ENCODE peak calls at places on chromosome 17, in four cellular contexts. H is HEK293T, T is HepG2, R is GM12878. I is an unnamed sample.

GRCh38 chr17:56571456-56571855 is 22.0 kb upstream of the NOG start:
- DNase-seq in T (no peak), R (no peak), H (no peak), I (no peak)

GRCh38 chr17:73474370-73474988 is 162.7 kb upstream of the CDC42EP4 start:
- DNase-seq in H (peak; percentile 46), R (no peak), T (peak; percentile 9), I (peak; percentile 81)

GRCh38 chr17:288802-289356 is 63.7 kb downstream of the RPH3AL start:
- DNase-seq in R (no peak), H (no peak), T (no peak), I (no peak)

GRCh38 chr17:40363480-40363838 is 1.1 kb downstream of the GJD3 start:
- DNase-seq in T (no peak), H (no peak), R (no peak), I (no peak)

GRCh38 chr17:18967806-18968744 is 16.1 kb downstream of the SLC5A10 start:
- DNase-seq in H (no peak), T (no peak), R (no peak), I (peak; percentile 40)

GRCh38 chr17:71444011-71444574 is 676.7 kb upstream of the SOX9 start:
- DNase-seq in T (no peak), R (no peak), H (no peak), I (no peak)

GRCh38 chr17:40062347-40063033 is at the start of gene THRA:
- DNase-seq in H (peak; percentile 71), T (no peak), R (no peak), I (peak; percentile 80)

GRCh38 chr17:65225061-65225460 is 87.9 kb downstream of the RGS9 start:
- DNase-seq in T (no peak), R (no peak), H (no peak), I (no peak)

GRCh38 chr17:72613411-72614292 is 478.8 kb downstream of the SLC39A11 start:
- DNase-seq in R (no peak), H (no peak), T (no peak), I (no peak)

GRCh38 chr17:31596382-31597323 is 205.2 kb downstream of the RAB11FIP4 start:
- DNase-seq in T (peak; percentile 44), H (no peak), R (peak; percentile 70), I (no peak)

GRCh38 chr17:80419255-80419654 is 4.3 kb downstream of the ENDOV start:
- DNase-seq in R (no peak), H (no peak), T (no peak), I (no peak)

GRCh38 chr17:5584971-5585794 is 874 bp upstream of the NLRP1 start:
- DNase-seq in H (no peak), T (no peak), R (no peak), I (no peak)

GRCh38 chr17:31355935-31356334 is 34.5 kb upstream of the EVI2A start:
- DNase-seq in T (no peak), H (no peak), R (no peak), I (no peak)

GRCh38 chr17:17793378-17794214 is 43.2 kb downstream of the SREBF1 start:
- DNase-seq in H (no peak), R (no peak), T (no peak), I (no peak)

GRCh38 chr17:38883592-38884526 is 14.0 kb downstream of the LASP1 start:
- DNase-seq in T (no peak), H (no peak), R (no peak), I (no peak)

GRCh38 chr17:74360993-74361612 is 565 bp downstream of the BTBD17 start:
- DNase-seq in T (no peak), R (no peak), H (no peak), I (no peak)

GRCh38 chr17:44386182-44386525 is 3.3 kb downstream of the ITGA2B start:
- DNase-seq in R (no peak), T (no peak), H (no peak), I (no peak)

GRCh38 chr17:40071720-40072480 is 9.1 kb downstream of the THRA start:
- DNase-seq in T (peak; percentile 46), H (no peak), R (no peak), I (no peak)

GRCh38 chr17:63786117-63786516 is 12.1 kb downstream of the DDX42 start:
- DNase-seq in T (peak; percentile 63), H (no peak), R (no peak), I (no peak)

GRCh38 chr17:42979511-42980273 is at the start of gene PTGES3L:
- DNase-seq in R (no peak), T (peak; percentile 88), H (peak; percentile 67), I (peak; percentile 76)

GRCh38 chr17:44112284-44113280 is 10.9 kb downstream of the HDAC5 start:
- DNase-seq in H (no peak), R (no peak), T (peak; percentile 60), I (peak; percentile 46)

GRCh38 chr17:37239690-37240344 is 136.0 kb upstream of the C17orf78 start:
- DNase-seq in T (peak; percentile 8), H (peak; percentile 6), R (no peak), I (peak; percentile 20)

GRCh38 chr17:2689411-2690164 is 22.0 kb downstream of the CLUH start:
- DNase-seq in R (no peak), H (peak; percentile 7), T (no peak), I (peak; percentile 3)

GRCh38 chr17:17214646-17215436 is 8.7 kb upstream of the PLD6 start:
- DNase-seq in R (no peak), T (no peak), H (no peak), I (no peak)

GRCh38 chr17:40686192-40686591 is 17.4 kb downstream of the KRT24 start:
- DNase-seq in R (no peak), T (no peak), H (no peak), I (no peak)

GRCh38 chr17:40515491-40516041 is 14.1 kb upstream of the TNS4 start:
- DNase-seq in R (no peak), H (no peak), T (no peak), I (no peak)

GRCh38 chr17:36703860-36704266 is 102.5 kb downstream of the MRM1 start:
- DNase-seq in R (no peak), T (no peak), H (peak; percentile 65), I (peak; percentile 70)

GRCh38 chr17:33674685-33675084 is 381.6 kb upstream of the ASIC2 start:
- DNase-seq in H (peak; percentile 51), R (peak; percentile 19), T (peak; percentile 41), I (peak; percentile 71)

GRCh38 chr17:43018932-43019331 is 3.3 kb downstream of the VAT1 start:
- DNase-seq in T (no peak), R (no peak), H (no peak), I (no peak)

GRCh38 chr17:64384253-64385186 is 6.1 kb downstream of the PECAM1 start:
- DNase-seq in R (no peak), T (peak; percentile 49), H (no peak), I (no peak)

GRCh38 chr17:44074231-44074910 is 3.8 kb downstream of the G6PC3 start:
- DNase-seq in R (no peak), H (no peak), T (no peak), I (no peak)

DNA sequence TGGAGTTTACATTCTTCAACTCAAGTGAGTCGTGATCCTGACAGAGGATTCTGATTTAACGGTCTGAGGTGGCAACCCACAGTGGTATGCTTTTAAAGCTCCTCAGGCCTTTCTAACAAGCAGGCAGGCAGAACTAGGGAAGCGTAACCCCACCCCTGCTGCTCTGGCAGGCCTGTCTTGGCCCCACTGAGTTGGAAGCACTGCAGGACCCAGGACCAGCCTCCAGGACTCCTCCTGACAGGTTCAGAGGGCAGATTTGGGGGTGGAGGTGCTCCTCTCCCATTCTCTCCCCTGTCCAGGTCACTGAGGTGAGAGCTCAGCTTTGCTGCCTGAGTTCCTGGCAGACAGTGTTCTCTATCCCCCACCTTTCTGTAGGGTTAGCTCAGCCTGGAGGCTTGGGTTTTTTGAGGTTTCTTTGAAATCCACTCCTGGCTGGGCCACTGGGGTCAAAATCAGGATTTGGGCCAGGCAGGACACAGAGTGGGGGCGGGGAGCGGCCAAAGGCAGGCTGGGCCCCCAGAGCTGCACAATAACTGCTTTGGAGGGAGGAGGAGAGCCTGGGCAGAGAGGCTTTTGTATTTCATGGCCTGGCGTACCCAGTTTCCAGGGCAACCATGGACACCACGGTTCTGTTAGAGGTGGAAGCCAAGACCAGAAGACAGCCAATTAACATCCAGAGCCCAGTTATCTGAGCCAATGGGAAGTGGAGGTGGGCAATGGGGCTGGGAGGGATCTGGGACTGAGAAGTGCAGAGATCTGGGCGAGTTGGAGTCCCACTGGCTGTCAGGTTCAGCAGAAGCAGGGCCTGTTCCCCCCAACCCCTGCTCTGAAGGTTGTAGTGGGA is 9.5 kb downstream of the MRPL27 start:
- DNase-seq in H (no peak), T (peak; percentile 46), R (no peak), I (no peak)
- TF ChIP-seq TARDBP in H (no peak), T (no peak), R (no peak), I (no peak)

GRCh38 chr17:77319211-77320031 is 178.7 kb downstream of the SEC14L1 start:
- DNase-seq in R (no peak), H (peak; percentile 67), T (no peak), I (peak; percentile 89)

GRCh38 chr17:77318021-77318420 is 177.3 kb downstream of the SEC14L1 start:
- DNase-seq in T (no peak), R (no peak), H (no peak), I (no peak)

GRCh38 chr17:77320046-77320445 is 179.3 kb downstream of the SEC14L1 start:
- DNase-seq in H (no peak), R (no peak), T (no peak), I (peak; percentile 41)

GRCh38 chr17:77317091-77317519 is 176.3 kb downstream of the SEC14L1 start:
- DNase-seq in H (no peak), T (no peak), R (no peak), I (no peak)

DNA sequence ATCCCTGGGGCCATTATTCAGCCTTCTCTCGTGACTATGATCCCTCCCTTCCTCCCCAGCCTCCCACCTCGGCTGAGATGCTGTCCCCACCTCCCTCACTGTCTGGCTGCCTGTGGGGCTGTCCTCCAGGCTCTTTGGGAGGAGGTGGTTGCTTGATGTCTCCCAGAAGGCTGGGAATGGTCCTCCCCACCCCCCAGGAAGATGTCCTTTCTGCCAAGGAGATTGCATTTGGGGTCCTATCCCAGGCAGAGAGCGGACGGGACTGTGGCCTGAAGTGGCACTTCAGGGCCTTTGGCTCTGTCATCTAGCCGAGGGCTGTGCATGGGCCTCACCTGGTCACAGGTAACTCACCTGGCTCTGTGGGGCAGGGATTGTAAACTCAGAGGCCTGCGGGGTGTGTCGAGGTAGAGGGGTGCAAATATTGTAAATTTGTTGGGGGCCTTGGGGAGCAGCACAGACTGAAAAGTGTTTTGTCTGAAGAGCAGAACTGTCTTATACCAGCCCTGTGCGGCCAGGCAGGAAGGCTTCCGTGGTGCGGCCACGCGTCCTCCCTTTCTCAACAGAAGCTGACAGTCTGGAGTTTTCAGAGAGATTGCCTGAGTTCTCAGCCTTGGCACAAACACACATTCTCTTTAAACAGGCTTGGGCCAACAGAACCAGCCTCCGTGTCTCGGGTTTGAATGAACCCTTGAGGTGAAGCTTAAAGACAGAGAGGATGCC is 177.9 kb downstream of the SEC14L1 start:
- DNase-seq in H (no peak), R (no peak), T (no peak), I (peak; percentile 43)
- TF ChIP-seq TARDBP in H (no peak), R (no peak), T (no peak), I (no peak)

GRCh38 chr17:57737450-57737849 is 7.6 kb downstream of the CCDC182 start:
- DNase-seq in T (no peak), R (no peak), H (no peak), I (no peak)
- TF ChIP-seq TARDBP in T (no peak), R (no peak), H (no peak), I (no peak)

GRCh38 chr17:9874722-9875121 is 30.3 kb downstream of the RCVRN start:
- DNase-seq in T (no peak), H (no peak), R (no peak), I (no peak)

GRCh38 chr17:9878791-9879525 is 26.1 kb downstream of the RCVRN start:
- DNase-seq in H (no peak), R (no peak), T (no peak), I (no peak)

GRCh38 chr17:9878361-9878760 is 26.7 kb downstream of the RCVRN start:
- DNase-seq in R (no peak), H (no peak), T (no peak), I (no peak)

GRCh38 chr17:9872852-9873251 is 32.2 kb downstream of the RCVRN start:
- DNase-seq in T (no peak), H (no peak), R (no peak), I (no peak)

GRCh38 chr17:9875441-9875840 is 29.6 kb downstream of the RCVRN start:
- DNase-seq in T (no peak), H (no peak), R (no peak), I (no peak)
- TF ChIP-seq TARDBP in T (no peak), H (no peak), R (no peak), I (no peak)